ENCODE peak calls at places on chromosomes 11 and 22, in nine cellular contexts. S is foreskin fibroblast, Z is fibroblast of mammary gland, F is GM12865, X is PC-9, E is nephron progenitor cell, C is GM23338, N is endothelial cell, H is BE2C. I is an unnamed sample.

GRCh38 chr11:120964857-120965256 is 59.0 kb upstream of the TBCEL start:
- DNase-seq in S (peak), E (no peak), Z (peak), N (no peak), F (no peak), C (no peak), X (no peak), H (no peak), I (no peak)

GRCh38 chr22:47296405-47297260 is 534.2 kb downstream of the TBC1D22A start:
- DNase-seq in Z (no peak), F (no peak), E (no peak), N (no peak), S (no peak), X (no peak), H (no peak), C (peak), I (no peak)

GRCh38 chr11:23112390-23112789 is 252.1 kb upstream of the CCDC179 start:
- DNase-seq in C (peak), E (no peak), F (no peak), H (no peak), X (no peak), Z (no peak), N (no peak), S (no peak), I (no peak)

GRCh38 chr11:121469910-121470309 is 17.1 kb upstream of the SORL1-AS1 start:
- DNase-seq in C (no peak), F (no peak), H (no peak), N (no peak), Z (no peak), E (no peak), S (no peak), X (no peak), I (no peak)

GRCh38 chr11:122584670-122585069 is 70.9 kb upstream of the UBASH3B start:
- DNase-seq in X (no peak), H (no peak), N (no peak), C (no peak), Z (peak), S (no peak), E (no peak), F (no peak), I (no peak)

GRCh38 chr11:35664977-35665441 is 2.4 kb downstream of the TRIM44 start:
- DNase-seq in C (peak), H (no peak), X (no peak), F (no peak), S (no peak), E (no peak), Z (peak), N (no peak), I (no peak)

GRCh38 chr11:76316726-76317125 is 64.2 kb downstream of the THAP12 start:
- DNase-seq in S (no peak), H (no peak), X (no peak), E (no peak), F (no peak), C (no peak), Z (no peak), N (no peak), I (no peak)

GRCh38 chr22:19508024-19508776 is 16.0 kb downstream of the CLDN5 start:
- DNase-seq in X (no peak), F (no peak), E (no peak), Z (no peak), C (no peak), S (no peak), H (no peak), N (no peak), I (no peak)

GRCh38 chr11:33257160-33257896 is at the start of gene HIPK3:
- DNase-seq in N (peak), X (peak), H (peak), Z (peak), C (peak), S (peak), E (peak), F (peak), I (peak)

GRCh38 chr11:66334605-66335442 is 1.4 kb downstream of the RIN1 start:
- DNase-seq in N (no peak), F (no peak), X (no peak), E (no peak), Z (no peak), H (no peak), S (no peak), C (no peak), I (peak)

GRCh38 chr11:47847892-47848635 is at the start of gene NUP160:
- DNase-seq in H (peak), X (peak), F (peak), N (peak), C (peak), Z (no peak), S (peak), E (peak), I (peak)

GRCh38 chr11:69010361-69010891 is 2.6 kb downstream of the MRGPRF start:
- DNase-seq in E (no peak), C (no peak), Z (no peak), F (no peak), X (peak), H (no peak), S (peak), N (no peak), I (no peak)

GRCh38 chr11:94650756-94651155 is 83.6 kb downstream of the PIWIL4 start:
- DNase-seq in X (no peak), F (no peak), H (no peak), E (no peak), N (no peak), S (peak), Z (peak), C (no peak), I (no peak)

GRCh38 chr11:107006076-107006833 is 12.0 kb downstream of the GUCY1A2 start:
- DNase-seq in N (no peak), H (no peak), F (no peak), Z (no peak), X (no peak), C (no peak), E (no peak), S (no peak), I (no peak)

GRCh38 chr11:113555071-113555739 is 80.0 kb upstream of the DRD2 start:
- DNase-seq in Z (no peak), H (no peak), X (no peak), E (no peak), F (no peak), S (no peak), C (no peak), N (no peak), I (peak)

GRCh38 chr11:64089915-64090810 is 54.4 kb downstream of the FLRT1 start:
- DNase-seq in N (no peak), E (no peak), H (no peak), F (no peak), C (no peak), X (no peak), S (no peak), Z (no peak), I (no peak)

GRCh38 chr11:3086114-3086513 is 28.9 kb upstream of the CARS1 start:
- DNase-seq in H (no peak), X (no peak), C (no peak), E (no peak), Z (no peak), N (no peak), F (no peak), S (no peak), I (no peak)

GRCh38 chr11:130425156-130425555 is 3.3 kb downstream of the ADAMTS8 start:
- DNase-seq in C (no peak), Z (no peak), X (no peak), H (no peak), E (no peak), F (no peak), N (no peak), S (no peak), I (no peak)

GRCh38 chr11:126647735-126648134 is 292.2 kb downstream of the ST3GAL4 start:
- DNase-seq in E (no peak), C (no peak), N (no peak), X (peak), S (peak), H (no peak), Z (peak), F (no peak), I (no peak)

GRCh38 chr11:65471410-65471762 is 27.5 kb upstream of the MALAT1 start:
- DNase-seq in X (peak), C (peak), E (no peak), Z (peak), S (peak), F (peak), N (peak), H (peak), I (no peak)

GRCh38 chr11:59112494-59112893 is 5.5 kb downstream of the FAM111B start:
- DNase-seq in S (no peak), N (no peak), H (no peak), E (no peak), F (no peak), X (no peak), Z (peak), C (no peak), I (no peak)

GRCh38 chr22:46666577-46667244 is 46.5 kb downstream of the GRAMD4 start:
- DNase-seq in Z (no peak), X (no peak), H (no peak), S (no peak), C (no peak), E (no peak), F (no peak), N (no peak), I (no peak)

GRCh38 chr22:32353840-32354239 is 3.8 kb upstream of the RFPL3 start:
- DNase-seq in N (no peak), Z (no peak), S (no peak), F (no peak), C (no peak), H (no peak), X (no peak), E (no peak), I (no peak)

GRCh38 chr11:19821993-19822392 is 109.4 kb downstream of the NAV2 start:
- DNase-seq in Z (no peak), F (no peak), S (no peak), H (no peak), N (no peak), E (no peak), C (no peak), X (no peak), I (no peak)

GRCh38 chr22:40642316-40642715 is 5.8 kb upstream of the MRTFA start:
- DNase-seq in C (no peak), N (no peak), X (no peak), Z (no peak), F (no peak), E (no peak), H (no peak), S (no peak), I (no peak)

GRCh38 chr11:7668464-7668863 is 4.8 kb downstream of the CYB5R2 start:
- DNase-seq in S (no peak), F (no peak), N (no peak), Z (no peak), X (no peak), H (no peak), C (no peak), E (no peak), I (no peak)

GRCh38 chr11:78586452-78587046 is 11.9 kb upstream of the NARS2 start:
- DNase-seq in S (peak), Z (peak), H (no peak), N (no peak), X (no peak), E (no peak), F (peak), C (peak), I (no peak)

GRCh38 chr22:46173152-46173551 is 22.8 kb downstream of the PPARA start:
- DNase-seq in C (no peak), E (no peak), X (no peak), N (no peak), H (no peak), F (no peak), Z (no peak), S (no peak), I (no peak)

GRCh38 chr22:39348909-39349505 is 784 bp upstream of the SYNGR1 start:
- DNase-seq in S (peak), X (no peak), H (peak), Z (no peak), C (no peak), E (no peak), F (no peak), N (no peak), I (no peak)

GRCh38 chr11:2586793-2587131 is 113.0 kb downstream of the KCNQ1OT1 start:
- DNase-seq in C (no peak), Z (no peak), E (peak), X (no peak), S (no peak), F (no peak), H (no peak), N (no peak), I (no peak)

GRCh38 chr11:47185305-47186075 is 744 bp downstream of the PACSIN3 start:
- DNase-seq in C (peak), X (peak), H (no peak), N (peak), F (no peak), S (peak), Z (no peak), E (peak), I (peak)

GRCh38 chr11:115272925-115273324 is 231.3 kb downstream of the CADM1 start:
- DNase-seq in H (no peak), F (no peak), N (no peak), X (no peak), Z (no peak), C (no peak), E (no peak), S (no peak), I (no peak)

GRCh38 chr11:23236846-23237550 is 376.7 kb upstream of the CCDC179 start:
- DNase-seq in Z (peak), F (no peak), N (no peak), E (no peak), C (no peak), X (no peak), S (peak), H (no peak), I (no peak)

GRCh38 chr11:78310500-78310909 is 107.1 kb downstream of the GAB2 start:
- DNase-seq in X (no peak), N (no peak), E (no peak), S (peak), C (no peak), F (peak), Z (peak), H (no peak), I (no peak)

DNA sequence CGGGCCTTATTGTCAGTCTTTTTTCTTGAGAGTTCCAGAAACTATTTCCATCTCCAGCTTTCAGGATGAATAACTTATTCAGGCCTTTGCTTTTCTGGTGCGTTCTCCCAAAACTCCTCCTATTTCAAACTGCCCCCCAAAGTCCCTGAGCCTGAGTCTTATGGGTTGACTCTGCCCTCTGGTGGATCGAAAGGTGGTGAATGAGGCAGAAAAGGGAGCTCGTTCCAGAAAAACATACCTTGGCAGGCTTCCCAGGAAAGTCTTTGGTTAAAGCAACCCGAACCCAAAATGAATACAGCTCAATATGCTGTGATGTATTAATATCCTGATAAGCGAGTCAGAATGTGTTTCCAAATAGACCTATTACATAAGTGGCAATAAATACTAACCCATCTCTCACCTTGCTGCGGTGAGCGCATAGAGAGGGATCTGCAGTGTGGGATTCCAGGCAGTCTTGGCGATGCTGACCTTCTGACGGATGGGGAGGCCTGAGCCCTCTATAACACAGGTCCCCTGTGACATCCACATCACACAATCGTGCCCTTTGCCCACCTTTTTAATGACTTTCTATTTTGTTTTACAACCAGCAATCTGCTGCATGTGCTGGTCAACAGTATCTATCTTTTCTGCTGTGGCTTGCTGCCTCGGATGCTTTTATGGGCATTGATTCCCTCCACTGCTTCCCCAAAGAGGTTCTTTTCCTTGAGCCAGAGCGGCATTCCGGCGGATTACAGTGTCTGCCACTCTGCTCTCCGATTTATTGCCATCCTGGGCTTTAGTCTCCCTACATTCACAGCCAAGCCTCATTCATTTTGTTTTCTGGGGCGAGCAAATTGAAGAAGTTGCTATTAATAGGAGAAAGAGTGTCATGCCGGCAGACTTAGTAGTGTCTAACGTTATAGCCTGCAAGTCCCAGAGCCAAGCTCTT is 756.8 kb downstream of the NTM start:
- DNase-seq in H (no peak), S (peak), N (peak), F (peak), E (peak), X (no peak), C (peak), Z (peak), I (no peak)
- TF ChIP-seq CTCF in H (no peak), S (peak), N (no peak), F (peak), E (peak), X (peak), C (peak), Z (peak), I (no peak)

GRCh38 chr11:82174610-82175009 is 559.1 kb downstream of the FAM181B start:
- DNase-seq in E (no peak), F (no peak), X (no peak), H (no peak), N (no peak), C (peak), S (no peak), Z (no peak), I (no peak)
- TF ChIP-seq CTCF in E (peak), F (peak), X (peak), H (peak), N (peak), C (peak), S (no peak), Z (peak), I (peak)

DNA sequence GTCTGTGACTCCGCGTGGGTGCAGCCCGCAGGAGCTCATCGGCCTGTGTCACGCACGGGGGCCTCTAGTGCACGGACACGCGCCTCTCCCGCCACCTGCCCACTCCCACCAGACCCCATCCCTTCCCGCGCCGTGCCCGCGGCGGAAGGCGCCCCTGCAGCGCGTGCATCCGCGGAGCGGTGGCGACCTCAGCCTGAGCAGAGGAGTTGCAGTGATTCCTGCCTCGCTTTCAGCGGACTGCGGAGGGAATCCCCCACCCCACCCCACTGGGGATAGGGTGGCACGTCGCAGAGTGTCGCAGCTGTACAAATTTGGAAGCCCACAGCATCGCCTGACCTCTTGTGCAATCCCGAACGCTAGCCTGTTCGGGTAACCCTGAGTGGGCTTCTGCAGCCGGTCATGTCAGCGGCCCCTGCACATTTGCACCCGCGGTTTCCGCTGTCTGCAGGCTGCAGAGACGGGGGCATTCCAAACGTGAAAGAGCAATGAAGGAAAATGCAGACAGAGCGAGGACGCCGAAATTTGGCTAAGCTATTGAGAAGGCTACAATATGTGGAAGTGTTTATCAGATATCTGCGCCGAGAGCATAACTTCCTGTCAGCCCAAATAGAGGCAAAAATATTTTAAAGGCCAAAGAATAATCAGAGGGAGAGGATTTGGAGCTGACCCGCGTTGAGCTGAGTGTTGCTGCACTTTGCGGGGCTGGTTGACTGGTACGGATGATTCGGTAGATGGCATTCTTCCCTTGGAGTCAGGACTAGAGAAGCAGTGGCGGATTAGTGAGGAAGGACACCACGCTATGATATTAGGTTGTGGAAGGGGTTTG is 619 bp upstream of the ARHGAP20 start:
- DNase-seq in Z (peak), C (peak), S (peak), E (peak), F (no peak), H (no peak), X (no peak), N (peak), I (peak)
- TF ChIP-seq CTCF in Z (peak), C (peak), S (no peak), E (no peak), F (no peak), H (no peak), X (no peak), N (no peak), I (no peak)

GRCh38 chr11:72125956-72126355 is 9.6 kb upstream of the FOLR3 start:
- DNase-seq in F (no peak), Z (no peak), X (no peak), C (no peak), H (no peak), E (no peak), S (no peak), N (no peak), I (no peak)

GRCh38 chr11:72124046-72124445 is 11.5 kb upstream of the FOLR3 start:
- DNase-seq in X (no peak), H (no peak), C (no peak), Z (no peak), S (no peak), F (no peak), E (no peak), N (no peak), I (no peak)

GRCh38 chr11:72123117-72123653 is 10.7 kb upstream of the ANAPC15 start:
- DNase-seq in C (no peak), N (no peak), E (no peak), H (no peak), Z (no peak), S (no peak), F (no peak), X (no peak), I (no peak)

GRCh38 chr11:72129381-72129780 is 6.1 kb upstream of the FOLR3 start:
- DNase-seq in S (no peak), H (no peak), X (no peak), E (no peak), N (no peak), F (no peak), C (no peak), Z (no peak), I (no peak)

DNA sequence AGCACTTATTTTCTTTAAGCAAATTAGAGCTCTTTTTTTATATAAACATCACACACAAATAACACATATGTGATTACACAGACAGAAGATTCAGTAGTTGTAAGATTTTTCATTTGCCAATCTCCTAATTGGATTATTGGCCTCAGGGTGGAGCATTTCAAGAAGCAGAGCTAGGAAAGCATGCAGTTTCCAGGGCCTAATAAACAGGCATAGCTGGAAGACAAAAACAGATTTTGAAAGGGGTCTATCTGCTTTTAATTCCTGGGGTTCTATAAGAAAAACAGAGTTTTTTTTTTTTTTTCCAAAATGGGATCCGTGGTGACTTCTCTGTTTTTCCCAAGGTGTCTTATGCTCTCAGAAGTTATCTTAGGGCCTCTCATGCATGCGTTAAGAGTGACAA is 7.6 kb upstream of the FOLR3 start:
- DNase-seq in X (no peak), H (no peak), C (no peak), F (no peak), S (no peak), N (no peak), E (no peak), Z (no peak), I (no peak)
- TF ChIP-seq CTCF in X (no peak), H (no peak), C (no peak), F (no peak), S (no peak), N (no peak), E (no peak), Z (no peak), I (no peak)

GRCh38 chr11:1231396-1232327 is 8.8 kb downstream of the MUC5B start:
- DNase-seq in Z (no peak), H (peak), F (no peak), C (no peak), E (peak), N (peak), S (no peak), X (no peak), I (peak)

GRCh38 chr11:1228921-1229451 is 6.1 kb downstream of the MUC5B start:
- DNase-seq in S (no peak), E (peak), C (peak), H (peak), X (no peak), F (no peak), N (no peak), Z (no peak), I (peak)

GRCh38 chr11:1229471-1230120 is 6.7 kb downstream of the MUC5B start:
- DNase-seq in C (no peak), H (peak), E (peak), Z (no peak), X (no peak), N (no peak), S (no peak), F (no peak), I (peak)

GRCh38 chr11:1230121-1230455 is 7.2 kb downstream of the MUC5B start:
- DNase-seq in F (no peak), X (no peak), N (no peak), E (no peak), Z (no peak), C (no peak), S (no peak), H (no peak), I (no peak)

GRCh38 chr11:1230456-1231395 is 7.9 kb downstream of the MUC5B start:
- DNase-seq in C (no peak), S (no peak), E (peak), F (no peak), X (no peak), H (peak), Z (no peak), N (no peak), I (peak)
- TF ChIP-seq CTCF in C (no peak), S (no peak), E (no peak), F (no peak), X (no peak), H (no peak), Z (no peak), N (no peak), I (no peak)

I was measured in glutamatergic neuron.